ENCODE peak calls at places on chromosomes 2 and 18, in five cellular contexts. H, J, G, N and F are unnamed samples. For H3K36me3, the result is how much of the 10 kb centered on the place peaks cover.

GRCh38 chr2:57696016-57696415 is 350.6 kb upstream of the VRK2 start:
- DNase-seq in N (no peak), H (no peak), G (no peak), J (peak), F (no peak)

GRCh38 chr2:113180131-113180946 is 6.6 kb downstream of the PSD4 start:
- DNase-seq in H (peak), G (peak), J (peak), N (no peak), F (no peak)

GRCh38 chr2:163723352-163723751 is 12.5 kb downstream of the FIGN start:
- DNase-seq in N (no peak), H (no peak), G (no peak), J (no peak), F (no peak)

GRCh38 chr2:192696857-192697256 is 502.1 kb upstream of the TMEFF2 start:
- DNase-seq in G (no peak), N (no peak), H (no peak), J (no peak), F (no peak)

GRCh38 chr2:156769802-156770201 is 333.6 kb downstream of the GPD2 start:
- DNase-seq in G (no peak), H (no peak), N (no peak), J (no peak), F (no peak)

GRCh38 chr2:10163498-10164486 is 41.3 kb downstream of the RRM2 start:
- DNase-seq in G (no peak), J (no peak), N (no peak), H (no peak), F (peak)

GRCh38 chr18:63319383-63320040 is at the start of gene BCL2:
- DNase-seq in N (no peak), H (peak), G (peak), J (peak), F (peak)

GRCh38 chr2:108965540-108966299 is 23.3 kb downstream of the EDAR start:
- DNase-seq in N (no peak), J (no peak), H (no peak), G (peak), F (no peak)

GRCh38 chr18:7808992-7809391 is 241.9 kb downstream of the PTPRM start:
- DNase-seq in H (no peak), J (no peak), N (no peak), G (no peak), F (no peak)

GRCh38 chr2:48209214-48209885 is 303.1 kb upstream of the FBXO11 start:
- DNase-seq in N (no peak), G (no peak), H (no peak), J (no peak), F (no peak)

GRCh38 chr2:140601342-140601741 is 1529.5 kb downstream of the LRP1B start:
- DNase-seq in H (no peak), J (no peak), G (no peak), N (no peak), F (no peak)

GRCh38 chr2:105768176-105768575 is 23.5 kb downstream of the NCK2 start:
- DNase-seq in J (no peak), H (no peak), N (no peak), G (no peak), F (no peak)

GRCh38 chr2:219082332-219082958 is 21.7 kb upstream of the IHH start:
- DNase-seq in G (peak), H (no peak), J (no peak), N (no peak), F (no peak)

GRCh38 chr2:104078431-104079157 is 775.3 kb upstream of the POU3F3 start:
- DNase-seq in G (no peak), J (peak), N (no peak), H (no peak), F (peak)

GRCh38 chr2:68388772-68389171 is 23.7 kb downstream of the PLEK start:
- DNase-seq in H (no peak), N (no peak), J (no peak), G (no peak), F (no peak)

GRCh38 chr2:186170693-186171092 is 315.4 kb upstream of the ZC3H15 start:
- DNase-seq in J (no peak), N (no peak), H (no peak), G (no peak), F (no peak)

GRCh38 chr2:203688798-203689197 is 17.6 kb upstream of the CD28 start:
- DNase-seq in G (peak), H (peak), J (peak), N (peak), F (peak)

GRCh38 chr2:151999058-151999457 is 99.8 kb downstream of the CACNB4 start:
- DNase-seq in J (peak), N (no peak), H (no peak), G (peak), F (peak)

GRCh38 chr2:1736997-1737480 is 7.3 kb downstream of the PXDN start:
- DNase-seq in N (no peak), J (no peak), H (peak), G (no peak), F (peak)

GRCh38 chr2:15191801-15192200 is 369.3 kb downstream of the NBAS start:
- DNase-seq in H (no peak), G (no peak), J (no peak), N (no peak), F (no peak)

GRCh38 chr2:130936451-130936850 is 99.7 kb downstream of the ARHGEF4 start:
- DNase-seq in J (no peak), G (no peak), N (no peak), H (no peak), F (no peak)

GRCh38 chr2:100011272-100011711 is 131.1 kb downstream of the AFF3 start:
- DNase-seq in N (no peak), J (no peak), H (no peak), G (no peak), F (no peak)

GRCh38 chr18:22170421-22171262 is 1.3 kb downstream of the GATA6 start:
- DNase-seq in N (no peak), G (peak), H (peak), J (peak), F (peak)

GRCh38 chr2:219983836-219984235 is 356.4 kb downstream of the SLC4A3 start:
- DNase-seq in G (no peak), J (no peak), N (no peak), H (no peak), F (no peak)

GRCh38 chr2:75199428-75200011 is at the start of gene TACR1:
- DNase-seq in H (peak), G (peak), N (peak), J (peak), F (peak)
- H3K4me3 ChIP-seq in H (peak), G (peak), N (peak), J (peak), F (peak)

GRCh38 chr18:70025580-70025979 is 77.9 kb upstream of the CD226 start:
- DNase-seq in J (no peak), N (no peak), H (no peak), G (no peak), F (no peak)

GRCh38 chr18:70022636-70023035 is 75.0 kb upstream of the CD226 start:
- DNase-seq in H (no peak), G (no peak), J (no peak), N (no peak), F (no peak)

GRCh38 chr18:70028084-70028483 is 80.4 kb upstream of the CD226 start:
- DNase-seq in J (no peak), H (no peak), G (no peak), N (no peak), F (no peak)

GRCh38 chr18:70024088-70024487 is 76.4 kb upstream of the CD226 start:
- DNase-seq in N (no peak), J (no peak), G (no peak), H (no peak), F (no peak)

GRCh38 chr18:70024829-70025228 is 77.2 kb upstream of the CD226 start:
- DNase-seq in H (no peak), G (no peak), N (no peak), J (no peak), F (no peak)
- H3K36me3 ChIP-seq in H (under half), G (under half), N (under half), J (under half), F (under half)

DNA sequence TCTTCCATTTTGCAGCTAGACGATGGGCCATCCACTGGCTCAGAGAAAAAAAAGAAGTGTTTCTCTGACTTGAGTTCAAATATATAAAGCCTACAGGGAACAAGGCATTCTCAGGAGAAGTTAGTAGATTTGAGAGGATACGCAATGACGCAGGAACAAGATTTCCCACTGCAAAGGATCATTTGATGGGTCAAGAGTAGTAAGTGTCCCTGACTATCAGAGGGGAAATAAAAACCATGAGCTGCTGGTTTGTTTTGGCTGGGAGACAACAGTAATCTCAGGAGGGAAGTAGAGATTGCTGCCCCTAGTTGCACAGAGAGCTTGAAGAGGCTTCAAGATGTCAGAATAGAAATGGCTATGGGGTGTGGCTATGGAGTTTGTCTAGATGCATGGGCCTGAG is 22.3 kb upstream of the MYO1B start:
- DNase-seq in J (no peak), N (no peak), H (no peak), G (no peak), F (no peak)
- H3K4me3 ChIP-seq in J (no peak), N (no peak), H (no peak), G (no peak), F (no peak)

GRCh38 chr18:79708412-79708811 is 28.8 kb downstream of the CTDP1 start:
- DNase-seq in J (no peak), H (no peak), G (no peak), N (no peak), F (no peak)

GRCh38 chr18:79713341-79713740 is 33.7 kb downstream of the CTDP1 start:
- DNase-seq in N (no peak), H (no peak), G (no peak), J (no peak), F (no peak)

GRCh38 chr18:79715280-79715679 is 35.7 kb downstream of the CTDP1 start:
- DNase-seq in H (no peak), N (no peak), G (no peak), J (no peak), F (no peak)

GRCh38 chr18:79714531-79715240 is 35.1 kb downstream of the CTDP1 start:
- DNase-seq in N (no peak), H (peak), G (no peak), J (no peak), F (no peak)

DNA sequence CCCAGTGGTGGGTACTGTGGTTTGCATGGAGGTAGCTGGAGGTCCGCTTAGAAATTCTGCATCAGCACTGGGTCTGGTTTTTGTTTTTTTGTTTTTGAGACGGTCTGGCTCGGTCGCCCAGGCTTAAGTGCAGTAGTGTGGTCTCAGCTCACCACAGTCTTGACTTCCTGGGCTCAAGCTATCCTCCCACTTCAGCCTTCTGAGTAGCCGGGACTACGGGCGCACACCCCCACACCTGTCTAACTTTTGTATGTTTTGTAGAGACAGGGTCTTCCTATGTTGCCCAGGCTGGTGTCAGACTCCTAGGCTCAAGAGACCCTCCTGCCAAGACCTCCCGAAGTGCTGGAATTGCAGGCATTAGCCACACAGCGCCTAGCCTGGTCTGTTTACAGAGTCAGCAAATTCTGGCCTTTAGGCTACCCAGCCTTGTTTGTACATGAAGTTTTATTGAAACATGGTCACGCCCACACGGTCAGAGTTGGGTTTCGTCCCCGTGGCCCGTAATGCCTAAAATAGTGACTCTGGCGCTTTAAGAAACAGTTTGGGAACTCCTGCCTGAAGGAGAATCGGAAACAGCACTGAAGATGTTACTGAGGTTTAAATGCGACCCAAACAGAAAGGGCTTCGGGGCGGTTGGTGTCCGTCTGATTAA is 32.7 kb downstream of the CTDP1 start:
- DNase-seq in J (no peak), H (no peak), N (no peak), G (no peak), F (no peak)
- H3K36me3 ChIP-seq in J (under half), H (under half), N (under half), G (under half), F (under half)